ENCODE peak calls at places on chromosomes 6 and 20, in seven cellular contexts. P is neuronal stem cell, W is H1, T is IMR-90, J is mesenchymal stem cell, B is H9, L is trophoblast cell. E is an unnamed sample.

GRCh38 chr20:18717062-18717461 is 96.5 kb upstream of the SCP2D1 start:
- DNase-seq in P (no peak), W (no peak), T (no peak), J (no peak), B (no peak), L (no peak), E (no peak)

GRCh38 chr20:31966991-31967655 is 828 bp upstream of the XKR7 start:
- DNase-seq in P (no peak), W (no peak), T (no peak), J (no peak), B (no peak), L (no peak), E (peak; percentile 22)

GRCh38 chr6:45421700-45422540 is 44.2 kb upstream of the SUPT3H start:
- DNase-seq in P (peak; percentile 48), W (no peak), T (peak; percentile 67), J (peak; percentile 73), B (peak; percentile 52), L (no peak), E (peak; percentile 55)

GRCh38 chr6:158207452-158207788 is 39.3 kb downstream of the GTF2H5 start:
- DNase-seq in P (no peak), W (no peak), T (peak; percentile 48), J (peak; percentile 37), B (no peak), L (peak; percentile 84), E (no peak)

GRCh38 chr6:119602215-119603178 is 252.9 kb upstream of the MAN1A1 start:
- DNase-seq in P (no peak), W (no peak), T (peak; percentile 78), J (peak; percentile 33), B (no peak), L (no peak), E (no peak)

GRCh38 chr6:169994734-169995133 is 243.3 kb downstream of the ERMARD start:
- DNase-seq in P (no peak), W (no peak), T (no peak), J (no peak), B (peak; percentile 4), L (no peak), E (no peak)

GRCh38 chr20:63416631-63417030 is 55.5 kb upstream of the CHRNA4 start:
- DNase-seq in P (no peak), W (no peak), T (no peak), J (no peak), B (no peak), L (no peak), E (no peak)

GRCh38 chr20:49540232-49540620 is 27.7 kb downstream of the PTGIS start:
- DNase-seq in P (no peak), W (no peak), T (no peak), J (no peak), B (no peak), L (no peak), E (no peak)

GRCh38 chr6:40714576-40715500 is 127.7 kb upstream of the LRFN2 start:
- DNase-seq in P (no peak), W (no peak), T (no peak), J (no peak), B (no peak), L (no peak), E (no peak)

GRCh38 chr20:33702861-33703260 is 16.7 kb upstream of the E2F1 start:
- DNase-seq in P (no peak), W (no peak), T (no peak), J (no peak), B (no peak), L (no peak), E (no peak)

GRCh38 chr6:36387440-36388303 is at the start of gene ETV7:
- DNase-seq in P (no peak), W (no peak), T (peak; percentile 6), J (peak; percentile 56), B (peak; percentile 57), L (peak; percentile 81), E (no peak)

GRCh38 chr6:142592876-142593275 is 291.1 kb downstream of the ADGRG6 start:
- DNase-seq in P (no peak), W (no peak), T (peak; percentile 3), J (no peak), B (no peak), L (no peak), E (no peak)

GRCh38 chr20:62238569-62239277 is 402 bp downstream of the OSBPL2 start:
- DNase-seq in P (no peak), W (no peak), T (no peak), J (peak; percentile 21), B (no peak), L (no peak), E (no peak)

GRCh38 chr20:59328071-59328470 is 27.7 kb downstream of the EDN3 start:
- DNase-seq in P (no peak), W (no peak), T (no peak), J (no peak), B (no peak), L (no peak), E (no peak)

GRCh38 chr20:6651016-6651415 is 116.5 kb upstream of the BMP2 start:
- DNase-seq in P (no peak), W (no peak), T (peak; percentile 9), J (peak; percentile 75), B (no peak), L (no peak), E (no peak)

GRCh38 chr6:85418059-85418458 is 31.8 kb upstream of the NT5E start:
- DNase-seq in P (no peak), W (no peak), T (peak; percentile 87), J (peak; percentile 68), B (no peak), L (no peak), E (peak; percentile 31)

GRCh38 chr6:37047421-37047931 is 42.0 kb downstream of the FGD2 start:
- DNase-seq in P (no peak), W (no peak), T (no peak), J (no peak), B (no peak), L (no peak), E (no peak)

GRCh38 chr6:156857573-156857972 is 80.4 kb downstream of the ARID1B start:
- DNase-seq in P (no peak), W (no peak), T (peak; percentile 64), J (peak; percentile 65), B (no peak), L (peak; percentile 32), E (no peak)

GRCh38 chr6:169800668-169801395 is 49.4 kb downstream of the ERMARD start:
- DNase-seq in P (no peak), W (no peak), T (peak; percentile 82), J (peak; percentile 72), B (peak; percentile 32), L (no peak), E (peak; percentile 58)

GRCh38 chr6:83861077-83861476 is 1.6 kb downstream of the CYB5R4 start:
- DNase-seq in P (no peak), W (no peak), T (no peak), J (no peak), B (no peak), L (no peak), E (no peak)

GRCh38 chr20:47127986-47128385 is 228.5 kb downstream of the ZMYND8 start:
- DNase-seq in P (no peak), W (no peak), T (no peak), J (no peak), B (no peak), L (no peak), E (peak; percentile 22)

GRCh38 chr20:47400685-47401084 is 44.2 kb upstream of the ZMYND8 start:
- DNase-seq in P (no peak), W (no peak), T (no peak), J (no peak), B (peak; percentile 32), L (no peak), E (peak; percentile 65)

GRCh38 chr6:104306206-104306605 is 553.5 kb downstream of the HACE1 start:
- DNase-seq in P (no peak), W (no peak), T (no peak), J (no peak), B (no peak), L (no peak), E (no peak)

GRCh38 chr6:159170999-159171712 is 2.0 kb downstream of the FNDC1 start:
- DNase-seq in P (no peak), W (no peak), T (peak; percentile 75), J (no peak), B (no peak), L (no peak), E (no peak)

GRCh38 chr6:16769986-16770376 is 8.7 kb upstream of the ATXN1 start:
- DNase-seq in P (no peak), W (no peak), T (peak; percentile 90), J (peak; percentile 87), B (no peak), L (no peak), E (no peak)

GRCh38 chr6:77178821-77179220 is 284.5 kb downstream of the HTR1B start:
- DNase-seq in P (no peak), W (no peak), T (peak; percentile 84), J (peak; percentile 31), B (no peak), L (no peak), E (no peak)

GRCh38 chr6:13237318-13237717 is 91.0 kb downstream of the TBC1D7 start:
- DNase-seq in P (no peak), W (no peak), T (no peak), J (no peak), B (no peak), L (no peak), E (no peak)

GRCh38 chr6:146902846-146903245 is 301.4 kb upstream of the STXBP5 start:
- DNase-seq in P (no peak), W (no peak), T (no peak), J (peak; percentile 64), B (no peak), L (no peak), E (no peak)

GRCh38 chr20:37297066-37297736 is 7.7 kb downstream of the MANBAL start:
- DNase-seq in P (no peak), W (no peak), T (peak; percentile 84), J (peak; percentile 75), B (no peak), L (peak; percentile 90), E (no peak)

GRCh38 chr20:56628015-56628872 is 862 bp upstream of the TFAP2C start:
- DNase-seq in P (no peak), W (no peak), T (no peak), J (peak; percentile 50), B (peak; percentile 49), L (peak; percentile 65), E (peak; percentile 60)
- H2AK5ac ChIP-seq in P (peak overlapping the region; percentile 30), W (no peak overlapping the region), T (no peak overlapping the region), J (no peak overlapping the region), B (no peak overlapping the region), L (no peak overlapping the region), E (no peak overlapping the region)

DNA sequence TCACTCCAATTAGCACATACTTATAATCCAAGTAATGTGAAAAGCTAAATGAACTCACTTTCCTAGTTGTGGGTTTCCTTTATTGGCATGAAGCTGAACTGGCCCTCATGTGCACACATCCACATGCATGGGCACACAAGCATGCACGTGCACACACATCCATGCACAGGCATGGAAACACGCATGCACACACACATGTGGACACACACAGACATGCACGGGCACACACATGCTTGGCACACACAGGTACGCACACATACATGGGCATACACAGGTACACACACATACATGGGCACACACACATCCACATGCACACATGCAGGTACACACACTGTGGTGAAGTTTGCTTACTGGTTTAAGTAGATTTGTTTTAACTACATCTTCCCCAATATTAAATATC is 23.8 kb downstream of the SYNDIG1 start:
- DNase-seq in P (no peak), W (no peak), T (no peak), J (no peak), B (peak; percentile 20), L (no peak), E (no peak)
- H2AK5ac ChIP-seq in P (no peak overlapping the region), W (peak overlapping the region; percentile 32), T (no peak overlapping the region), J (no peak overlapping the region), B (no peak overlapping the region), L (no peak overlapping the region), E (no peak overlapping the region)

GRCh38 chr6:95248501-95248900 is 328.8 kb upstream of the MANEA start:
- DNase-seq in P (no peak), W (no peak), T (peak; percentile 52), J (no peak), B (no peak), L (no peak), E (no peak)
- H2AK5ac ChIP-seq in P (no peak overlapping the region), W (no peak overlapping the region), T (no peak overlapping the region), J (no peak overlapping the region), B (no peak overlapping the region), L (no peak overlapping the region), E (no peak overlapping the region)

GRCh38 chr6:33833599-33833998 is 29.8 kb upstream of the MLN start:
- DNase-seq in P (no peak), W (no peak), T (no peak), J (no peak), B (no peak), L (no peak), E (no peak)
- H2AK5ac ChIP-seq in P (no peak overlapping the region), W (no peak overlapping the region), T (no peak overlapping the region), J (no peak overlapping the region), B (no peak overlapping the region), L (no peak overlapping the region), E (no peak overlapping the region)